ENCODE peak calls at places on chromosome 15, in seven cellular contexts. Y is fibroblast of pulmonary artery; U is upper lobe of right lung; J is nucleus accumbens; A is stimulated activated CD8-positive, alpha-beta memory T cell treated with anti-CD3 and anti-CD28 coated beads, Interleukin-15, amount 100 ng/mL, for 1 hour; F is CD8-positive, alpha-beta T cell; D is transverse colon. T is an unnamed sample.

GRCh38 chr15:65868546-65869126 is 655 bp upstream of the RAB11A start:
- DNase-seq in F (peak), A (no peak), U (no peak), D (no peak), J (no peak), Y (no peak), T (no peak)

GRCh38 chr15:45731331-45731730 is 96.5 kb downstream of the SQOR start:
- DNase-seq in Y (no peak), A (no peak), F (no peak), J (no peak), U (no peak), D (no peak), T (no peak)

GRCh38 chr15:91228890-91229289 is 128.8 kb downstream of the SV2B start:
- DNase-seq in A (no peak), F (no peak), Y (no peak), U (no peak), D (no peak), J (no peak), T (no peak)

GRCh38 chr15:31102374-31103342 is 1.1 kb upstream of the TRPM1 start:
- DNase-seq in J (no peak), A (no peak), D (no peak), U (no peak), F (no peak), Y (no peak), T (no peak)

GRCh38 chr15:68315035-68315434 is 37.5 kb downstream of the FEM1B start:
- DNase-seq in D (no peak), A (no peak), Y (no peak), J (no peak), U (no peak), F (no peak), T (no peak)

GRCh38 chr15:58139631-58140522 is 1.7 kb downstream of the AQP9 start:
- DNase-seq in F (no peak), U (no peak), A (no peak), J (no peak), D (no peak), Y (peak), T (no peak)

GRCh38 chr15:100945006-100945405 is 25.8 kb downstream of the LRRK1 start:
- DNase-seq in J (no peak), D (no peak), A (no peak), Y (no peak), U (no peak), F (no peak), T (no peak)

GRCh38 chr15:62482715-62483429 is 317.8 kb upstream of the C2CD4B start:
- DNase-seq in A (no peak), F (no peak), J (no peak), Y (no peak), U (no peak), D (no peak), T (no peak)

GRCh38 chr15:52445954-52446353 is 82.7 kb downstream of the MYO5A start:
- DNase-seq in D (no peak), Y (no peak), U (no peak), J (no peak), A (no peak), F (no peak), T (no peak)

GRCh38 chr15:55546718-55547117 is 38.7 kb upstream of the DNAAF4 start:
- DNase-seq in D (no peak), Y (peak), U (no peak), A (no peak), J (no peak), F (no peak), T (no peak)

GRCh38 chr15:68768321-68768720 is 52.4 kb downstream of the ANP32A start:
- DNase-seq in A (no peak), U (no peak), D (no peak), Y (no peak), F (no peak), J (no peak), T (no peak)

GRCh38 chr15:61382927-61383326 is 153.8 kb upstream of the RORA start:
- DNase-seq in U (no peak), Y (no peak), F (no peak), D (no peak), J (no peak), A (no peak), T (no peak)

GRCh38 chr15:59691194-59691805 is 2.2 kb upstream of the BNIP2 start:
- DNase-seq in U (no peak), A (no peak), Y (peak), F (peak), J (no peak), D (peak), T (no peak)

GRCh38 chr15:62112616-62113593 is 46.1 kb downstream of the C2CD4A start:
- DNase-seq in A (no peak), J (no peak), D (peak), F (no peak), Y (peak), U (no peak), T (no peak)

GRCh38 chr15:33086500-33087141 is 107.9 kb downstream of the FMN1 start:
- DNase-seq in A (no peak), D (no peak), Y (peak), J (no peak), U (no peak), F (peak), T (no peak)

GRCh38 chr15:73240864-73241499 is 127.8 kb downstream of the HCN4 start:
- DNase-seq in F (peak), U (no peak), A (peak), Y (peak), J (peak), D (peak), T (peak)

GRCh38 chr15:94739639-94740038 is 508.3 kb downstream of the MCTP2 start:
- DNase-seq in D (no peak), U (no peak), F (no peak), Y (no peak), A (no peak), J (no peak), T (no peak)

GRCh38 chr15:92614301-92614700 is 41.3 kb downstream of the FAM174B start:
- DNase-seq in Y (no peak), A (no peak), F (no peak), D (no peak), J (no peak), U (no peak), T (no peak)

GRCh38 chr15:98599911-98600685 is 48.2 kb upstream of the IGF1R start:
- DNase-seq in A (no peak), D (peak), U (peak), J (no peak), Y (peak), F (peak), T (no peak)

GRCh38 chr15:26525096-26525495 is 247.8 kb downstream of the GABRB3 start:
- DNase-seq in Y (no peak), D (no peak), F (no peak), U (no peak), A (no peak), J (no peak), T (no peak)

GRCh38 chr15:88810449-88810848 is 7.2 kb downstream of the ACAN start:
- DNase-seq in Y (peak), A (no peak), F (no peak), D (no peak), U (no peak), J (no peak), T (no peak)

GRCh38 chr15:39238443-39238842 is 342.4 kb upstream of the THBS1 start:
- DNase-seq in Y (no peak), D (no peak), U (no peak), F (no peak), A (no peak), J (no peak), T (no peak)

T was measured in caudate nucleus.